ENCODE peak calls at places on chromosomes 16 and 17, in four cellular contexts. N is AG09309, J is A549, U is AG04450. V is an unnamed sample.

GRCh38 chr17:45341389-45342158 is 24.8 kb upstream of the MAP3K14 start:
- DNase-seq in U (peak), N (peak), J (peak), V (peak)

GRCh38 chr17:58756246-58757161 is 850 bp downstream of the PPM1E start:
- DNase-seq in U (no peak), J (no peak), N (no peak), V (no peak)

GRCh38 chr16:83847371-83848225 is 39.8 kb downstream of the HSBP1 start:
- DNase-seq in N (no peak), J (no peak), U (no peak), V (no peak)

GRCh38 chr17:78547035-78547434 is 30.2 kb downstream of the DNAH17 start:
- DNase-seq in N (no peak), J (no peak), U (no peak), V (no peak)

GRCh38 chr17:1604831-1605528 is 23.7 kb downstream of the SLC43A2 start:
- DNase-seq in N (no peak), J (no peak), U (no peak), V (no peak)

GRCh38 chr17:75489511-75489955 is 25.8 kb downstream of the CASKIN2 start:
- DNase-seq in J (no peak), U (no peak), N (no peak), V (no peak)

GRCh38 chr16:66335704-66336329 is 30.7 kb upstream of the CDH5 start:
- DNase-seq in U (peak), J (no peak), N (no peak), V (no peak)

GRCh38 chr17:17231621-17232302 is 5.2 kb downstream of the FLCN start:
- DNase-seq in J (no peak), N (no peak), U (no peak), V (no peak)

GRCh38 chr17:65473985-65474384 is 87.5 kb downstream of the AXIN2 start:
- DNase-seq in U (no peak), J (no peak), N (no peak), V (no peak)

GRCh38 chr17:9729034-9729650 is 62.2 kb downstream of the DHRS7C start:
- DNase-seq in N (no peak), J (peak), U (no peak), V (no peak)

GRCh38 chr16:29806096-29806579 is at the start of gene MAZ:
- DNase-seq in U (peak), J (peak), N (peak), V (no peak)

GRCh38 chr16:30535106-30535776 is 583 bp upstream of the ZNF747 start:
- DNase-seq in U (no peak), N (no peak), J (no peak), V (no peak)

GRCh38 chr17:79915850-79916430 is 76.7 kb upstream of the CBX4 start:
- DNase-seq in J (peak), U (no peak), N (no peak), V (no peak)

GRCh38 chr16:65123846-65124513 is 2.1 kb upstream of the CDH11 start:
- DNase-seq in N (no peak), J (no peak), U (no peak), V (no peak)

GRCh38 chr16:46688101-46688656 is 799 bp downstream of the VPS35 start:
- DNase-seq in N (no peak), J (no peak), U (no peak), V (no peak)

GRCh38 chr17:69735285-69735684 is 320.8 kb downstream of the MAP2K6 start:
- DNase-seq in J (no peak), U (no peak), N (no peak), V (no peak)

GRCh38 chr16:68396481-68396880 is 51.8 kb downstream of the SMPD3 start:
- DNase-seq in J (peak), N (peak), U (peak), V (no peak)

GRCh38 chr16:11689031-11689840 is 21.0 kb downstream of the SNN start:
- DNase-seq in U (no peak), N (no peak), J (no peak), V (no peak)

GRCh38 chr16:10616744-10617640 is 36.6 kb upstream of the EMP2 start:
- DNase-seq in U (no peak), J (peak), N (no peak), V (no peak)

GRCh38 chr16:62424206-62424605 is 388.0 kb upstream of the CDH8 start:
- DNase-seq in J (no peak), U (no peak), N (no peak), V (no peak)

GRCh38 chr17:7589204-7589868 is 558 bp downstream of the SOX15 start:
- DNase-seq in U (no peak), N (peak), J (peak), V (no peak)

GRCh38 chr16:69890114-69890890 is 60.8 kb upstream of the CLEC18A start:
- DNase-seq in U (no peak), J (no peak), N (no peak), V (peak)

GRCh38 chr17:2227025-2227699 is 76.4 kb downstream of the SMG6 start:
- DNase-seq in J (no peak), U (no peak), N (no peak), V (no peak)

GRCh38 chr16:69542974-69543373 is 22.8 kb upstream of the NFAT5 start:
- DNase-seq in J (no peak), N (no peak), U (no peak), V (no peak)

GRCh38 chr17:68771867-68772515 is 170.8 kb upstream of the FAM20A start:
- DNase-seq in N (no peak), J (peak), U (peak), V (no peak)

GRCh38 chr17:78915872-78916632 is 9.1 kb downstream of the TIMP2 start:
- DNase-seq in N (no peak), U (no peak), J (peak), V (no peak)

GRCh38 chr16:17304814-17305169 is 166.0 kb downstream of the XYLT1 start:
- DNase-seq in N (no peak), U (no peak), J (no peak), V (no peak)

GRCh38 chr17:49201481-49201927 is 8.9 kb downstream of the GNGT2 start:
- DNase-seq in U (no peak), N (no peak), J (no peak), V (no peak)

GRCh38 chr17:69064476-69064875 is 3.7 kb upstream of the ABCA9 start:
- DNase-seq in N (no peak), J (no peak), U (no peak), V (no peak)

GRCh38 chr17:45311762-45312476 is 4.9 kb downstream of the MAP3K14 start:
- DNase-seq in N (no peak), J (peak), U (no peak), V (peak)

GRCh38 chr16:65704866-65705265 is 583.0 kb upstream of the CDH11 start:
- DNase-seq in J (no peak), N (no peak), U (no peak), V (no peak)

GRCh38 chr17:27329146-27329805 is 35.4 kb downstream of the WSB1 start:
- DNase-seq in J (no peak), N (no peak), U (no peak), V (no peak)

GRCh38 chr17:42536372-42537155 is 523 bp downstream of the NAGLU start:
- DNase-seq in J (peak), N (no peak), U (peak), V (no peak)

GRCh38 chr16:50372611-50373344 is 4.0 kb upstream of the BRD7 start:
- DNase-seq in U (no peak), N (peak), J (peak), V (no peak)

GRCh38 chr17:63282455-63282854 is 163.7 kb downstream of the CYB561 start:
- DNase-seq in N (no peak), U (no peak), J (no peak), V (no peak)

GRCh38 chr17:63196772-63197335 is 230.8 kb downstream of the TANC2 start:
- DNase-seq in N (no peak), J (no peak), U (no peak), V (no peak)

GRCh38 chr17:82668631-82669099 is 20.4 kb upstream of the WDR45B start:
- DNase-seq in N (no peak), J (peak), U (peak), V (no peak)

GRCh38 chr17:80694085-80694991 is 149.7 kb downstream of the RPTOR start:
- DNase-seq in U (no peak), N (no peak), J (no peak), V (no peak)

GRCh38 chr16:72787130-72787518 is 260.8 kb downstream of the ZFHX3 start:
- DNase-seq in N (no peak), U (no peak), J (no peak), V (no peak)
- H3K4me3 ChIP-seq in N (peak), U (peak), J (no peak), V (peak)

DNA sequence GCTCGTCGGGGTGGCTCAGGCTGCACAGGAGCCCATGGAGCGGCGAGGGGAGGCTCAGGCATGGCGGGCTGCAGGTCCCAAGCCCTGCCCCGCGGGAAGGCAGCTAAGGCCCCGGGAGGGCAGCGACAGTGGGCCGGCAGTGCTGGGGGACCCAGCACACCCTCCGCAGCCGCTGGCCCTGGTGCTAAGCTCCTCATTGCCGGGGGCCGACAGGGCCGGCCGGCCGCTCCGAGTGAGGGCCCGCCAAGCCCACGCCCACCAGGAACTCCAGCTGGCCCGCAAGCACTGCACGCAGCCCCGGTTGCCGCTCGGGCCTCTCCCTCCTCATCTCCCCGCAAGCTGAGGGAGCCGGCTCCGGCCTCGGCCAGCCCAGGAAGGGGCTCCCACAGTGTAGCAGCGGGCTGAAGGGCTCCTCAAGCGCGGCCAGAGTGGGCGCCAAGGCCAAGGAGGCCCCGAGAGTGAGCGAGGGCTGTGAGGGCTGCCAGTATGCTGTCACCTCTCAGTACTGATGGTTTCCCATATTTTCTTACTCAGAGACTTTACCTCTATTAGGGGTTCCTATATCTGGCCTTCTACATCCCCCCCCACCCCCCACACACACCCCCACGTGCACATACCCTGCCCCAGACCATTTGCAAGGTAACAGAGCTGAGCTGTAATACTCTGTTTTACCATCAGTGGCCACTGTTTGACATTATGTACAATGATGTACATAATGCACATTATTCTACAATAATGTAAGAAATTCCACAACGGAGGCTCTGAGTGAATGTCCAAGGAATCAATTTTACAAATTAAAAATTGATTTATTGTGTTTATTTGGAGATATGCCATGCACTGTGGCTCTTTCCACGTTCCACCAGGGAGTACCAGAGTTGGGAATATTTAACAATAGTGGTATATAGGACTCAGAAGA is 3.7 kb upstream of the VAT1L start:
- DNase-seq in U (no peak), N (no peak), J (no peak), V (no peak)
- TF ChIP-seq CTCF in U (peak), N (peak), J (no peak), V (peak)

GRCh38 chr17:74372426-74372825 is 5.1 kb downstream of the GPR142 start:
- DNase-seq in N (no peak), U (no peak), J (no peak), V (no peak)

GRCh38 chr17:74371653-74372147 is 4.4 kb downstream of the GPR142 start:
- DNase-seq in J (no peak), U (no peak), N (no peak), V (no peak)

GRCh38 chr17:74374786-74375185 is 7.5 kb downstream of the GPR142 start:
- DNase-seq in U (no peak), J (no peak), N (no peak), V (no peak)

GRCh38 chr17:74369665-74370490 is 2.6 kb downstream of the GPR142 start:
- DNase-seq in J (no peak), N (no peak), U (no peak), V (no peak)

GRCh38 chr17:74373838-74374606 is 6.7 kb downstream of the GPR142 start:
- DNase-seq in J (peak), N (no peak), U (no peak), V (no peak)
- H3K4me3 ChIP-seq in J (no peak), N (no peak), U (no peak), V (no peak)

DNA sequence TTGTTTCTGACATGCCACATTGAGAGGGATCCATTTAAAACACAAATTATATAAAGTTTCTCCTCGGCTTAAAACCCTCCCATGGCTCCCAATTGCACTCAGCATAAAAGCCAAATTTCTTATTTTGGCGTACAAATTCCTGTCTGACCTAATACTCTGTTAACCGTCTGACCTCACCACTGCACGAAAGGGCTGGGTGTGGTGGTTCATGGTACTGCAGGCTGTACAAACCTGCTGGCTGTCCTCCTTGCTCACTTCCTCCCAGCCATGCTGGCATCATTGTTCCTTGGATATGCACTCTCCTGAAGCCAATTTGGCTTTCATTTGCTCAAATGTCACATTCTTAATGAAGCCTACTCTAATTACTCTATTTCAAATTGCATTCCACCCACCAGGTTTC is 301.6 kb upstream of the C16orf82 start:
- DNase-seq in N (no peak), J (peak), U (no peak), V (no peak)
- TF ChIP-seq CTCF in N (no peak), J (no peak), U (peak), V (peak)

GRCh38 chr17:29620271-29620670 is 2.4 kb downstream of the CORO6 start:
- DNase-seq in U (no peak), N (no peak), J (peak), V (no peak)

GRCh38 chr17:29621751-29622194 is 939 bp downstream of the CORO6 start:
- DNase-seq in U (no peak), N (no peak), J (no peak), V (no peak)

GRCh38 chr17:29619251-29619650 is 3.5 kb downstream of the CORO6 start:
- DNase-seq in J (peak), N (no peak), U (no peak), V (no peak)

GRCh38 chr17:29622337-29623282 is at the start of gene CORO6:
- DNase-seq in U (no peak), N (no peak), J (peak), V (no peak)

DNA sequence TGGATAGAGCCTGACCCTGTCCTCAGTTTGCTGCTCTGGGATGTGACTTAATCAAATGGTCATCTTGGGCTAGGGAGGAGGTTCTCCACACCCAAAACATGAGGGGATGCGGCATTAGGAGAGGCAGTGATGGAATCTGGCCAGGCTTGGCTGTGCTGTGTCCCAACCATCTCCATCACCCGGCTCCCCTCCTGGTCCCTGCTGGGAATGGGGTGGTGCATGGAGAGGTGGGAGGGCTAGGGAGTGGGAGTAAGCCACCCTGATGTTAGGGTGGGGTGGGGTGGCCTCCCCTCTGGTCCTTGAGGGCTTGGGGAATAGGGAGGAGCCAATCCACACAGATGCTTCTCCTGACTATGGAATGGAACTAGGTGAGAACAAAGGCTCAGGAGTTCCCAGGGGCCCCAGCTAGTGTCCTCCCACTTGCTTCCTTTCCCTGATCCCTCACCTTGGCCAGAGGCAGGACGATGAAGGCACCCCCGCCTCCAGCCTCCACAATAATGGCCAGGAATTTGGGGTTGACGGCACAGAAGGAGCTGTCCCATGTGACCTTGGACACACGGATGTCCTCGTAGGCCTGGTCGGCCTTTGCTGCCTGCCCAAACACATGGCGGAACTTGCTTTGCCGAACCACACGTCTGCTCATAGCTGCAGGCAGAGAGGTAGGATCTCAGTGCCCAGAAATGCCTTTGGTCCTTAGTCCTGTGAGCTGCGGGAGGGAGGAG is 1.8 kb downstream of the CORO6 start:
- DNase-seq in N (no peak), J (no peak), U (no peak), V (no peak)
- H3K4me3 ChIP-seq in N (no peak), J (no peak), U (no peak), V (no peak)

GRCh38 chr17:11296994-11297393 is 56.0 kb downstream of the SHISA6 start:
- DNase-seq in N (no peak), U (no peak), J (peak), V (no peak)
- TF ChIP-seq CTCF in N (no peak), U (no peak), J (peak), V (peak)

GRCh38 chr16:1103649-1104005 is 7.6 kb upstream of the C1QTNF8 start:
- DNase-seq in J (no peak), U (no peak), N (no peak), V (no peak)

GRCh38 chr16:1101573-1102332 is 5.7 kb upstream of the C1QTNF8 start:
- DNase-seq in J (no peak), N (no peak), U (no peak), V (no peak)

GRCh38 chr16:1101133-1101532 is 5.1 kb upstream of the C1QTNF8 start:
- DNase-seq in J (peak), U (no peak), N (no peak), V (no peak)

GRCh38 chr16:1102333-1102700 is 6.3 kb upstream of the C1QTNF8 start:
- DNase-seq in N (no peak), U (no peak), J (no peak), V (no peak)

GRCh38 chr16:1102921-1103648 is 7.0 kb upstream of the C1QTNF8 start:
- DNase-seq in J (no peak), N (no peak), U (no peak), V (no peak)
- H3K4me3 ChIP-seq in J (peak), N (no peak), U (no peak), V (no peak)

V was measured in epithelial cell of proximal tubule.